ENCODE peak calls at places on chromosomes 5 and 9, in six cellular contexts. W is NCI-H1417, I is kidney epithelial cell, U is HT1080, H is GM12891, T is LNCaP clone FGC. M is an unnamed sample.

GRCh38 chr9:137761032-137761431 is 116.5 kb upstream of the CACNA1B start:
- DNase-seq in W (no peak), I (no peak), U (no peak), H (no peak), T (no peak), M (no peak)

GRCh38 chr5:55994502-55994997 is at the start of gene IL6ST:
- DNase-seq in W (no peak), I (no peak), U (peak; percentile 79), H (no peak), T (no peak), M (peak; percentile 89)

GRCh38 chr9:131736440-131736839 is 3.4 kb downstream of the RAPGEF1 start:
- DNase-seq in W (no peak), I (no peak), U (no peak), H (no peak), T (no peak), M (no peak)

GRCh38 chr9:37528652-37529072 is 42.9 kb downstream of the POLR1E start:
- DNase-seq in W (no peak), I (no peak), U (no peak), H (no peak), T (no peak), M (no peak)

GRCh38 chr9:2666569-2666968 is 45.0 kb downstream of the VLDLR start:
- DNase-seq in W (no peak), I (no peak), U (no peak), H (no peak), T (no peak), M (no peak)

GRCh38 chr5:89929834-89930233 is 479.7 kb downstream of the CETN3 start:
- DNase-seq in W (no peak), I (no peak), U (no peak), H (no peak), T (no peak), M (no peak)

GRCh38 chr5:176596689-176597416 is 13.1 kb downstream of the GPRIN1 start:
- DNase-seq in W (no peak), I (no peak), U (no peak), H (peak; percentile 73), T (no peak), M (no peak)

GRCh38 chr5:73558950-73559349 is 6.5 kb downstream of the ANKRA2 start:
- DNase-seq in W (no peak), I (no peak), U (peak; percentile 24), H (no peak), T (no peak), M (no peak)

GRCh38 chr5:131222731-131223130 is 41.1 kb upstream of the CDC42SE2 start:
- DNase-seq in W (no peak), I (no peak), U (no peak), H (no peak), T (no peak), M (no peak)

GRCh38 chr5:13625616-13626198 is 318.8 kb downstream of the DNAH5 start:
- DNase-seq in W (no peak), I (no peak), U (no peak), H (no peak), T (no peak), M (peak; percentile 48)

GRCh38 chr9:31519011-31519410 is 865.4 kb upstream of the ACO1 start:
- DNase-seq in W (peak; percentile 22), I (no peak), U (no peak), H (no peak), T (no peak), M (no peak)

GRCh38 chr9:13013976-13014375 is 239.2 kb downstream of the LURAP1L start:
- DNase-seq in W (no peak), I (no peak), U (peak; percentile 56), H (no peak), T (no peak), M (peak; percentile 4)

GRCh38 chr9:98978231-98978681 is 34.5 kb downstream of the COL15A1 start:
- DNase-seq in W (peak; percentile 14), I (no peak), U (no peak), H (no peak), T (no peak), M (no peak)

GRCh38 chr9:127166111-127166510 is 43.7 kb upstream of the ANGPTL2 start:
- DNase-seq in W (no peak), I (no peak), U (no peak), H (no peak), T (no peak), M (no peak)

GRCh38 chr9:21764736-21765245 is 37.6 kb upstream of the MTAP start:
- DNase-seq in W (no peak), I (no peak), U (no peak), H (no peak), T (no peak), M (peak; percentile 36)

GRCh38 chr9:5191983-5192382 is 6.5 kb upstream of the INSL6 start:
- DNase-seq in W (no peak), I (no peak), U (no peak), H (no peak), T (no peak), M (no peak)

GRCh38 chr5:147906326-147907095 is at the start of gene C5orf46:
- DNase-seq in W (no peak), I (peak; percentile 23), U (peak; percentile 66), H (no peak), T (no peak), M (peak; percentile 72)

GRCh38 chr9:37529111-37529510 is 43.4 kb downstream of the POLR1E start:
- DNase-seq in W (no peak), I (peak; percentile 77), U (no peak), H (peak; percentile 36), T (no peak), M (no peak)

GRCh38 chr5:147098233-147098790 is 136.5 kb upstream of the STK32A start:
- DNase-seq in W (peak; percentile 90), I (no peak), U (peak; percentile 40), H (no peak), T (no peak), M (peak; percentile 56)

GRCh38 chr5:134184155-134185135 is 7.7 kb upstream of the SKP1 start:
- DNase-seq in W (peak; percentile 64), I (peak; percentile 39), U (peak; percentile 54), H (peak; percentile 56), T (no peak), M (peak; percentile 71)

GRCh38 chr5:23303433-23303832 is 204.0 kb upstream of the PRDM9 start:
- DNase-seq in W (no peak), I (no peak), U (no peak), H (no peak), T (no peak), M (no peak)

GRCh38 chr5:35815089-35815936 is 41.4 kb upstream of the IL7R start:
- DNase-seq in W (peak; percentile 70), I (no peak), U (peak; percentile 43), H (no peak), T (no peak), M (peak; percentile 55)

GRCh38 chr5:133565993-133566392 is 46.3 kb downstream of the FSTL4 start:
- DNase-seq in W (no peak), I (peak; percentile 5), U (no peak), H (no peak), T (peak; percentile 17), M (peak; percentile 48)

GRCh38 chr9:94139672-94140417 is 55.6 kb downstream of the PTPDC1 start:
- DNase-seq in W (no peak), I (peak; percentile 76), U (peak; percentile 94), H (no peak), T (no peak), M (peak; percentile 98)

GRCh38 chr9:136903041-136903554 is 16.8 kb downstream of the TRAF2 start:
- DNase-seq in W (no peak), I (no peak), U (no peak), H (no peak), T (no peak), M (no peak)

GRCh38 chr9:21160178-21160577 is 6.3 kb downstream of the IFNA21 start:
- DNase-seq in W (no peak), I (peak; percentile 19), U (peak; percentile 84), H (no peak), T (no peak), M (peak; percentile 5)

GRCh38 chr9:70053864-70054263 is 10.2 kb downstream of the MAMDC2 start:
- DNase-seq in W (no peak), I (peak; percentile 67), U (peak; percentile 93), H (no peak), T (peak; percentile 99), M (no peak)

GRCh38 chr9:26919698-26920097 is 27.1 kb upstream of the CAAP1 start:
- DNase-seq in W (no peak), I (no peak), U (no peak), H (no peak), T (no peak), M (no peak)

GRCh38 chr5:139765409-139766217 is 30.0 kb upstream of the PSD2 start:
- DNase-seq in W (peak; percentile 85), I (no peak), U (peak; percentile 72), H (peak; percentile 91), T (no peak), M (peak; percentile 78)

GRCh38 chr5:171673328-171673727 is 112.3 kb upstream of the SMIM23 start:
- DNase-seq in W (peak; percentile 0), I (no peak), U (no peak), H (no peak), T (no peak), M (no peak)

GRCh38 chr9:19768798-19769197 is 20.0 kb downstream of the SLC24A2 start:
- DNase-seq in W (no peak), I (no peak), U (no peak), H (no peak), T (no peak), M (no peak)

GRCh38 chr5:128271859-128272446 is 188.4 kb downstream of the SLC12A2 start:
- DNase-seq in W (peak; percentile 3), I (peak; percentile 37), U (peak; percentile 77), H (no peak), T (no peak), M (peak; percentile 58)

GRCh38 chr5:78514427-78515345 is 133.9 kb downstream of the LHFPL2 start:
- DNase-seq in W (no peak), I (no peak), U (peak; percentile 57), H (no peak), T (no peak), M (no peak)

GRCh38 chr5:50738864-50739263 is 72.4 kb downstream of the PARP8 start:
- DNase-seq in W (no peak), I (no peak), U (no peak), H (no peak), T (no peak), M (no peak)

GRCh38 chr5:61280205-61280604 is 51.9 kb upstream of the ZSWIM6 start:
- DNase-seq in W (peak; percentile 88), I (no peak), U (peak; percentile 82), H (no peak), T (no peak), M (peak; percentile 87)

GRCh38 chr5:25568989-25569625 is 924.3 kb upstream of the CDH10 start:
- DNase-seq in W (peak; percentile 12), I (no peak), U (peak; percentile 22), H (no peak), T (no peak), M (no peak)

GRCh38 chr5:38551020-38552017 is 5.1 kb downstream of the LIFR start:
- DNase-seq in W (peak; percentile 66), I (no peak), U (peak; percentile 41), H (no peak), T (no peak), M (peak; percentile 65)

M was measured in EH.